ENCODE peak calls at places on chromosomes 16 and 17, in five cellular contexts. A, H, Y, G and Z are unnamed samples.

GRCh38 chr17:68182016-68182315 is 65.9 kb upstream of the AMZ2 start:
- DNase-seq in A (no peak), H (no peak), Y (no peak), G (no peak), Z (no peak)

GRCh38 chr17:16342979-16343378 is 10.3 kb downstream of the CENPV start:
- DNase-seq in A (no peak), H (no peak), Y (no peak), G (no peak), Z (no peak)

GRCh38 chr17:72334205-72334604 is 213.4 kb downstream of the SOX9 start:
- DNase-seq in A (no peak), H (no peak), Y (no peak), G (no peak), Z (no peak)

GRCh38 chr16:64933890-64934289 is 188.0 kb downstream of the CDH11 start:
- DNase-seq in A (no peak), H (no peak), Y (no peak), G (no peak), Z (no peak)

GRCh38 chr16:78102865-78103264 is 3.4 kb downstream of the WWOX start:
- DNase-seq in A (no peak), H (no peak), Y (no peak), G (no peak), Z (no peak)

GRCh38 chr17:4548061-4548461 is 7.1 kb downstream of the MYBBP1A start:
- DNase-seq in A (no peak), H (no peak), Y (no peak), G (no peak), Z (no peak)

GRCh38 chr17:72126575-72127486 is 6.0 kb downstream of the SOX9 start:
- DNase-seq in A (no peak), H (no peak), Y (no peak), G (no peak), Z (peak)

GRCh38 chr16:87337247-87337646 is 20.1 kb upstream of the C16orf95 start:
- DNase-seq in A (no peak), H (no peak), Y (no peak), G (peak), Z (no peak)

GRCh38 chr16:67105251-67105650 is 4.5 kb upstream of the PHAF1 start:
- DNase-seq in A (no peak), H (no peak), Y (peak), G (no peak), Z (no peak)

GRCh38 chr17:62581769-62582168 is 45.7 kb upstream of the MRC2 start:
- DNase-seq in A (no peak), H (no peak), Y (no peak), G (no peak), Z (no peak)

GRCh38 chr17:76252040-76252954 is 12.0 kb upstream of the RNF157 start:
- DNase-seq in A (peak), H (peak), Y (peak), G (no peak), Z (no peak)
- TF ChIP-seq POLR2A in A (no peak), H (no peak), Y (peak), G (no peak), Z (no peak)

GRCh38 chr17:81037026-81037782 is 2.3 kb downstream of the BAIAP2 start:
- DNase-seq in A (peak), H (peak), Y (no peak), G (peak), Z (no peak)

GRCh38 chr17:81036128-81036891 is 1.4 kb downstream of the BAIAP2 start:
- DNase-seq in A (no peak), H (no peak), Y (no peak), G (no peak), Z (no peak)

GRCh38 chr17:81034168-81034777 is 678 bp upstream of the BAIAP2 start:
- DNase-seq in A (no peak), H (no peak), Y (no peak), G (no peak), Z (peak)

GRCh38 chr17:81034779-81035388 is at the start of gene BAIAP2:
- DNase-seq in A (peak), H (peak), Y (peak), G (peak), Z (peak)

DNA sequence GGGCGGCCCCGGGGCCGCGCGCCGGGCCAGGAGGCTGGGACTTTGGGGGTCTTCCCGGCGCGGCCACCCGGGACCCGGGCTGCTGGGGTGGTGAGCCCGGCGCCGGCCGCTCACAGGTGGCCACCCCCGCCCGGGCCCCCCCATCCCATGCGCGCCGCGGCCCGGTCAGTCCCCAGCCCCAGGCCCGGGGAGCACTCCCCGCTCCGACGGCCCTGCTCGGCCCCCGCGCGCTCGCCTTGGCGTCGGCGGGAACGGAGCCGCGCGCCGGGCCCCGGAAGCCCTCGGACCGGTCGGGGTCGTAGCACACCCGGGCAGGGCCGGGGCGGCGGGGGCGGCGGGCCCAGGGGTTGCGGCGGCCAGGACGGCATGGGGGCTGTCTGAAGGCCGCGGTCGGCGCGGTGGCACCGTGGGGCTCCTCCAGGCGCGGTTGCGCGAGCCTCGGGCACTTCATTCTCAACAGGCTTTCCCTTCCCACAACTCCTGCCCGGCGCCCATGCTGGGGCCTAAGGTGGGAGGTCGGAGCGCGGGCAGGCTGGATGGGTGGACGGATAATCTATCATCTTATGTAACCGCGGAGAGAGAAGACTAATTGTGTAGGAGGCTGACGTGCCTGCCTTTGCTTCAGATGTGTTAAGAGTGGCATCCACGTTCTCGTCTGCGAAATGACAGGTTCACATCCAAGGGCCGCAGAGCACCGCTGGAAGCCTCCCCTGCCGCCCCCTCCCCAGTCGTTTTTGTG is 607 bp downstream of the BAIAP2 start:
- DNase-seq in A (no peak), H (no peak), Y (peak), G (peak), Z (no peak)
- TF ChIP-seq POLR2A in A (no peak), H (no peak), Y (no peak), G (no peak), Z (no peak)

GRCh38 chr17:80992077-80992947 is 671 bp downstream of the CHMP6 start:
- DNase-seq in A (no peak), H (no peak), Y (peak), G (peak), Z (no peak)
- TF ChIP-seq POLR2A in A (no peak), H (no peak), Y (no peak), G (no peak), Z (no peak)

DNA sequence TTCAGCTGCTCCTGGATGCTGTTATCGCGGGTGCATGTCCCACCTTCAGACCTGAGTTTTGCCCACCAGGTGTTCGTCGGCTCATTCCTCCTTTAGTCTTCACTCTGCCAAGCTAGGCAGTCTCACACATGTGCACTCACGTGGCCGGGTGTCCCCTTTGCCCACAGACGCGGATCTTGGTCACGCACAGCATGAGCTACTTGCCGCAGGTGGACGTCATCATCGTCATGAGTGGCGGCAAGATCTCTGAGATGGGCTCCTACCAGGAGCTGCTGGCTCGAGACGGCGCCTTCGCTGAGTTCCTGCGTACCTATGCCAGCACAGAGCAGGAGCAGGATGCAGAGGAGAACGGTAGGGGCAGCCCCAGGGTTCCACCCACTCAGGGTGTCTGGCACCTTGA is 133.1 kb downstream of the ABCC6 start:
- DNase-seq in A (no peak), H (no peak), Y (no peak), G (no peak), Z (no peak)
- TF ChIP-seq POLR2A in A (no peak), H (no peak), Y (no peak), G (no peak), Z (no peak)

GRCh38 chr17:57953703-57954420 is 1.4 kb downstream of the CUEDC1 start:
- DNase-seq in A (no peak), H (no peak), Y (no peak), G (no peak), Z (no peak)

GRCh38 chr17:57955183-57955952 is at the start of gene CUEDC1:
- DNase-seq in A (peak), H (peak), Y (peak), G (peak), Z (peak)

GRCh38 chr17:57953219-57953618 is 2.0 kb downstream of the CUEDC1 start:
- DNase-seq in A (no peak), H (no peak), Y (no peak), G (no peak), Z (no peak)

GRCh38 chr17:57956311-57957119 is 1.3 kb upstream of the CUEDC1 start:
- DNase-seq in A (peak), H (no peak), Y (peak), G (no peak), Z (no peak)

GRCh38 chr17:57954421-57955182 is 610 bp downstream of the CUEDC1 start:
- DNase-seq in A (no peak), H (peak), Y (no peak), G (peak), Z (peak)
- TF ChIP-seq POLR2A in A (no peak), H (no peak), Y (no peak), G (peak), Z (peak)